ENCODE peak calls at places on chromosome 1, in ten cellular contexts. H is spleen, M is suprapubic skin, B is SK-N-SH, E is GM12878, V is transverse colon, T is endothelial cell of umbilical vein, N is prostate gland, J is HCT116, W is GM12892. K is an unnamed sample.

GRCh38 chr1:82226198-82226505 is 425.4 kb downstream of the ADGRL2 start:
- DNase-seq in T (peak), H (no peak), V (no peak), B (no peak), J (no peak), M (no peak), W (no peak), E (no peak), N (peak), K (no peak)

GRCh38 chr1:24966724-24967346 is 36.8 kb upstream of the RUNX3 start:
- DNase-seq in H (peak), W (peak), T (no peak), N (no peak), J (peak), M (no peak), V (no peak), E (peak), B (no peak), K (peak)

GRCh38 chr1:228090613-228091081 is 8.1 kb downstream of the ARF1 start:
- DNase-seq in M (no peak), B (no peak), E (no peak), H (peak), T (peak), W (no peak), N (no peak), J (no peak), V (peak), K (peak)

GRCh38 chr1:5522605-5523145 is 469.6 kb downstream of the NPHP4 start:
- DNase-seq in M (no peak), V (no peak), B (peak), N (no peak), E (no peak), W (no peak), J (no peak), H (no peak), T (no peak), K (no peak)

GRCh38 chr1:22848374-22848773 is 124.3 kb downstream of the LACTBL1 start:
- DNase-seq in M (no peak), E (no peak), B (no peak), V (no peak), J (no peak), W (no peak), T (no peak), H (no peak), N (no peak), K (no peak)

GRCh38 chr1:201119206-201119814 is 7.1 kb upstream of the CACNA1S start:
- DNase-seq in W (peak), B (peak), T (peak), V (peak), J (peak), N (no peak), M (no peak), E (no peak), H (no peak), K (no peak)

GRCh38 chr1:85344256-85344694 is 67.8 kb upstream of the BCL10 start:
- DNase-seq in T (no peak), J (no peak), B (peak), H (no peak), N (peak), V (peak), W (no peak), E (no peak), M (no peak), K (no peak)

GRCh38 chr1:60213253-60213652 is 139.7 kb upstream of the C1orf87 start:
- DNase-seq in M (no peak), J (no peak), B (no peak), E (no peak), T (no peak), H (no peak), V (no peak), N (no peak), W (no peak), K (no peak)

GRCh38 chr1:50308883-50309282 is 114.4 kb downstream of the DMRTA2 start:
- DNase-seq in M (no peak), H (no peak), W (no peak), B (peak), E (no peak), N (no peak), J (no peak), V (no peak), T (peak), K (no peak)

GRCh38 chr1:39642796-39643195 is 3.4 kb upstream of the HEYL start:
- DNase-seq in E (no peak), N (no peak), V (no peak), J (no peak), M (no peak), T (no peak), B (no peak), W (no peak), H (no peak), K (no peak)

GRCh38 chr1:66730462-66730861 is 21.8 kb upstream of the DYNLT5 start:
- DNase-seq in T (no peak), B (no peak), V (no peak), M (no peak), W (no peak), N (no peak), J (no peak), E (no peak), H (no peak), K (no peak)

GRCh38 chr1:222009105-222009730 is 267.3 kb upstream of the DUSP10 start:
- DNase-seq in E (peak), H (no peak), J (no peak), V (no peak), B (no peak), T (peak), W (no peak), N (no peak), M (no peak), K (no peak)

GRCh38 chr1:184386271-184387068 is at the start of gene C1orf21:
- DNase-seq in N (peak), M (peak), H (peak), W (peak), J (peak), V (peak), B (peak), T (peak), E (no peak), K (peak)

GRCh38 chr1:186426118-186426517 is 34.8 kb downstream of the PDC start:
- DNase-seq in V (no peak), J (no peak), N (no peak), T (no peak), H (no peak), W (no peak), E (no peak), B (no peak), M (no peak), K (no peak)

GRCh38 chr1:20551161-20551560 is 1.2 kb upstream of the FAM43B start:
- DNase-seq in E (no peak), J (no peak), H (no peak), W (no peak), M (no peak), V (no peak), B (no peak), T (no peak), N (no peak), K (no peak)

GRCh38 chr1:51268675-51269033 is 32.6 kb downstream of the RNF11 start:
- DNase-seq in T (no peak), N (no peak), V (no peak), H (no peak), B (no peak), M (no peak), J (no peak), W (no peak), E (no peak), K (no peak)

GRCh38 chr1:34266127-34266951 is 89.6 kb downstream of the C1orf94 start:
- DNase-seq in W (no peak), H (no peak), T (no peak), N (no peak), M (no peak), E (no peak), J (no peak), B (peak), V (no peak), K (no peak)

GRCh38 chr1:203287109-203287893 is 18.0 kb upstream of the BTG2 start:
- DNase-seq in T (peak), B (no peak), W (peak), M (no peak), E (peak), N (no peak), V (peak), H (peak), J (no peak), K (peak)

GRCh38 chr1:177476706-177477105 is 305.9 kb downstream of the BRINP2 start:
- DNase-seq in M (no peak), J (no peak), V (no peak), T (no peak), W (no peak), H (no peak), E (no peak), N (no peak), B (no peak), K (no peak)

GRCh38 chr1:210598135-210598652 is 269.5 kb downstream of the HHAT start:
- DNase-seq in W (no peak), B (no peak), H (no peak), T (no peak), E (no peak), V (peak), J (no peak), N (no peak), M (no peak), K (peak)
- TF ChIP-seq POLR2AphosphoS5 in W (no peak), B (no peak), H (no peak), T (no peak), E (no peak), V (peak), J (no peak), N (no peak), M (no peak), K (no peak)

DNA sequence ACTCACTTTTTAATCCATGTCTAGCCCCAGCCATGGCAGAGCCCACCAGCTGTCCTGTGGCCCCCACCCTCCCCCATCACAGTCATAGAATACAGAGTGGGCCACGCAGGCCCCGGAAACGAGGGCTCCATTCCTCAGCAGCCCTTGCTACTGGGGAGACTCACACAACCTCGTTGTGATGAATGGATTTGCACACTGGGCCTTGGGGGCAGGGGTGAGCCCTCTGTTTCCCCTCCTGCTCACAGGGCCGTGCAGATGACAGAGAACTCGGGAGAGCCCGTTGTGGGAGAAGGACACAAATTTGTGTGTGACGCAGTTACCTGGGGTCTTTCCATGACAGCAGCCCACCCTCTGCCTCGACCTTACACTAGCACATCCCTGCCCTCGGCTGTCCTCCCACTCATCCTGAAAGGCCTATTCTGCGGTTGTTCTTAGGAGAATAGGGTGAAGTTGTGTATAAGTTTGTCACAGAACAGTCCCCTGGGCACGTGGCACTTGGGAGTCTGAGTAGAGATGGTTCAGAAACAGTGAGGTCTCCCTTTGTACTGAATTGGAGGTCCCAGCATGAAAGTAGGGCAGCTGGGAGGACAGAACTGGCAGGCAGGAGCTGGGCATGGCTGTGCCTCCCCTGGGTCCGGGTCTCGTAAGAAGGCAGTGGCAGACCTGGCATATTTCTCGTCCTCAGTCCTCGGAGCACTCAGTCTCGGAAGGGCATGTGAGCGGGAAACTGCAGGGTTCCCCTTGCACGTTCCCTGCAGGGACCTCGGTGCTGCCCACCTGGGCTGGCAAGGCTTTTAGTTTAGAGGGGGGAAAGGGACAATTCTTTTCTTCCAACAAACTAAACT is 6.8 kb downstream of the AGT start:
- DNase-seq in W (no peak), V (no peak), M (no peak), N (no peak), E (no peak), T (no peak), H (no peak), B (no peak), J (no peak), K (no peak)
- TF ChIP-seq POLR2AphosphoS5 in W (no peak), V (no peak), M (no peak), N (no peak), E (no peak), T (no peak), H (no peak), B (no peak), J (no peak), K (no peak)

GRCh38 chr1:161988413-161988812 is 35.3 kb downstream of the OLFML2B start:
- DNase-seq in V (no peak), W (no peak), N (no peak), H (no peak), E (no peak), J (no peak), T (no peak), B (no peak), M (no peak), K (peak)
- TF ChIP-seq POLR2AphosphoS5 in V (no peak), W (no peak), N (no peak), H (no peak), E (no peak), J (no peak), T (no peak), B (no peak), M (no peak), K (no peak)

GRCh38 chr1:12460911-12461621 is 156.9 kb downstream of the DHRS3 start:
- DNase-seq in E (no peak), W (no peak), N (peak), T (peak), V (peak), B (no peak), H (no peak), M (no peak), J (no peak), K (peak)
- TF ChIP-seq POLR2AphosphoS5 in E (no peak), W (no peak), N (peak), T (no peak), V (no peak), B (no peak), H (no peak), M (no peak), J (no peak), K (peak)

GRCh38 chr1:193462629-193463320 is 276.4 kb upstream of the B3GALT2 start:
- DNase-seq in E (no peak), J (no peak), N (no peak), W (no peak), V (no peak), M (no peak), H (no peak), T (peak), B (no peak), K (no peak)

GRCh38 chr1:193457676-193458075 is 271.3 kb upstream of the B3GALT2 start:
- DNase-seq in T (no peak), J (no peak), E (no peak), B (no peak), W (no peak), H (no peak), M (no peak), N (no peak), V (no peak), K (no peak)

GRCh38 chr1:193458628-193459027 is 272.2 kb upstream of the B3GALT2 start:
- DNase-seq in B (no peak), E (no peak), J (no peak), M (no peak), H (no peak), V (no peak), W (no peak), T (no peak), N (no peak), K (no peak)

DNA sequence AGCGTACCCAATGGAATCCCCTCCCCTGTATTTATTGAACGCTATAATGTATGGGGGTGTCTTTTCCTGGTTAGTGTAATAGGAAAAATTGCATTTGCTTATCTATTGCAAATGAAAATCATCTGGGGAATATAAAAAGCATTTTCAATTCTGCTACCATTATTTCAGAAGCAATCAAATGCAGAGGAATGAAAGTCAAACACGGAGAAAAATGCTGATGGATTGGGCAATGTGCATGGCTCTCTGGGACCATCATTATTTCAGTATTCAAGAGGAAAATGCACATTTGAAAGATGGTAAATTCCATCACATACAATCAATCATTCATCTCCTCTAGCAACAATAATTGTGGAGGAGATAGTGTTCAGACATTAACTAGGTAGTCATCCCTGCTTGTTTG is 277.1 kb upstream of the B3GALT2 start:
- DNase-seq in E (no peak), J (no peak), H (no peak), B (no peak), T (no peak), N (no peak), V (no peak), W (no peak), M (no peak), K (no peak)
- TF ChIP-seq POLR2AphosphoS5 in E (no peak), J (no peak), H (no peak), B (no peak), T (no peak), N (no peak), V (no peak), W (no peak), M (no peak), K (no peak)

DNA sequence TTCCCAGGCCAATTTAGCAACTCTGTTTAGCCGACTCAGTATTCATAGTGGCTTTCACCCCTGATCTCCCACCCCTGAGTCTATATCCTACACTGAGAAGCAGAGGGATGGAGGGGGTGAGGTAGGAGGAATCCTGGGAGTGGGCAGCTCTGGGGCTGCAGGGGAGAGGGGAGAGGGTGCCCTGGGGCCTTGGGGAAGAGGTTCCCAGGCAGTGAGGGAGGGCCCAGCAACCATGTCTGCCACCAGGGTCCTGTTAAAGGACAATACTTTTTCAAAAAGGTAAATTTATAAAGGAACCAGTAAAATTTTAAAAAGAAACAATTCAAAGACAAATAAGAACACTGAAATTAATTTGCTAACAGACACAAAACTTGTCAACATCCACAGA is 30.3 kb downstream of the EPHX1 start:
- DNase-seq in J (no peak), W (no peak), E (no peak), N (no peak), H (peak), B (no peak), M (no peak), T (no peak), V (no peak), K (no peak)
- TF ChIP-seq POLR2AphosphoS5 in J (no peak), W (no peak), E (no peak), N (no peak), H (no peak), B (no peak), M (no peak), T (no peak), V (no peak), K (no peak)

DNA sequence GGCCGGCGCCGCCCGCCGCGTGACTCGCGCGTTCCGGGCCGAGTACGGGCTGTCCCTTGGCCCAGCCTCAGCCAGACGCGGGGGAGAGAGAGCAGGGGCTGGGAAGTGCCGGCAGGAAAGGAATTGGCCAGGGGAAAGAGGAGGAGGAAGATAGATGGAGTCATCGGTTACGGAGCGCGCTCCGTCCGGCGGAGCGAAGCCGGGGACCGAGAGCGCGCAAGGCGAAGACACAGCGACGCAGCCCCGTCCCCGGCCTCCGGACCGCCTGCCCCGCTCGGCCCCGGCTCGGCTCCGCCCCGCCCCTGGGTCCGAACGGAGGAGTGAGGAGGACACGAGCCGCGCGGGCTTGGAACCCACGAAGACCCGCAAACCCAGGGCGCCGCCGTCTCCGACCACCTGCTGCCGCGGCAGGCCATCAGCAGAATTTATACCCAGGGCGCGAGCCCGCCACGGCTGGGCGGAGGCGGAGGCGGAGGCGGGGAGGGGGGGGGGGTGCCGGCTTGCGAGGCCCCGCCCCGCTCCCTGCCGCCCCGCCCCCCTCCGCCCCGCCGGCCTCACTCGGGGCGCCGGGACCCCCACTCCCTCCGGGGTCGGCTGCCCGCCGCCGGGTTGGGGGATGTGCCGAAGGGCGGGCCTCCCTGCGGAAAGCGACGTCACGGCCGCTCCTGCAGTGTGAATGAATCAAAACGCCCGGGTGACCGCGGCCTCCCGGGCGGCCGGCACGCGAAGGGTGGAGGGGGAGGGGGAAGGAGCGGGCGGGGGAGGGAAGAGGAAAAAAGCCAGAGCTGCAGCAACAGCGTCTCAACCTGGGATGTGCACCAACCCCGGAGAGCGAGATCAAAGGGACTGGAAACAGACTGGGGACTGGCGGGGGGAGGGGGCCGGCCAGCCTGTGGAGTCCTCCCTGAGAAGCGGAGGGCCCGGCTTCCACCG is at the start of gene LHX4:
- DNase-seq in M (no peak), T (peak), J (no peak), H (no peak), W (peak), B (peak), N (no peak), V (no peak), E (no peak), K (peak)
- TF ChIP-seq POLR2AphosphoS5 in M (no peak), T (no peak), J (no peak), H (peak), W (no peak), B (no peak), N (no peak), V (no peak), E (no peak), K (no peak)

K was measured in sigmoid colon.